ENCODE peak calls at places on chromosomes 3 and 15, in six cellular contexts. P is chondrocyte; L is GF-D8; N is spleen; Z is effector memory CD4-positive, alpha-beta T cell; S is lower leg skin. R is an unnamed sample.

GRCh38 chr3:16176391-16177030 is 2.0 kb downstream of the GALNT15 start:
- DNase-seq in L (no peak), P (no peak), N (no peak), Z (no peak), S (no peak), R (no peak)

GRCh38 chr3:162612991-162613390 is 1116.4 kb downstream of the OTOL1 start:
- DNase-seq in Z (no peak), L (no peak), P (no peak), S (no peak), N (no peak), R (no peak)

GRCh38 chr3:29605845-29606244 is 325.0 kb downstream of the RBMS3 start:
- DNase-seq in L (no peak), P (no peak), Z (no peak), N (no peak), S (no peak), R (no peak)

GRCh38 chr3:11661827-11662226 is 18.1 kb upstream of the VGLL4 start:
- DNase-seq in Z (no peak), N (no peak), S (no peak), P (no peak), L (peak), R (no peak)

GRCh38 chr15:53862371-53862770 is 102.9 kb upstream of the WDR72 start:
- DNase-seq in L (no peak), Z (no peak), N (no peak), P (no peak), S (no peak), R (no peak)

GRCh38 chr3:120200836-120201235 is 84.2 kb downstream of the GPR156 start:
- DNase-seq in S (no peak), Z (no peak), L (no peak), P (no peak), N (no peak), R (no peak)

GRCh38 chr3:8380904-8381704 is 120.5 kb upstream of the LMCD1 start:
- DNase-seq in Z (no peak), L (no peak), S (no peak), P (no peak), N (no peak), R (no peak)

GRCh38 chr15:55241895-55242294 is 45.2 kb upstream of the RSL24D1 start:
- DNase-seq in N (no peak), S (no peak), L (no peak), Z (no peak), P (no peak), R (no peak)

GRCh38 chr3:54954019-54954418 is 26.2 kb upstream of the LRTM1 start:
- DNase-seq in L (no peak), S (no peak), Z (no peak), P (no peak), N (no peak), R (no peak)

GRCh38 chr3:161366067-161366466 is 5.2 kb downstream of the SPTSSB start:
- DNase-seq in Z (no peak), N (no peak), S (no peak), L (no peak), P (no peak), R (no peak)

GRCh38 chr3:49785565-49786356 is 581 bp downstream of the IP6K1 start:
- DNase-seq in N (no peak), P (peak), Z (no peak), L (no peak), S (no peak), R (no peak)

GRCh38 chr3:40876019-40876418 is 323.3 kb upstream of the CTNNB1 start:
- DNase-seq in N (no peak), S (no peak), P (no peak), Z (no peak), L (no peak), R (no peak)

GRCh38 chr3:186152889-186153292 is 44.0 kb upstream of the ETV5 start:
- DNase-seq in P (no peak), L (no peak), Z (no peak), N (no peak), S (no peak), R (peak)

GRCh38 chr15:60392601-60392985 is 5.2 kb downstream of the ANXA2 start:
- DNase-seq in L (no peak), Z (no peak), P (no peak), S (no peak), N (no peak), R (no peak)

GRCh38 chr3:44932271-44932670 is 43.7 kb downstream of the ZDHHC3 start:
- DNase-seq in L (no peak), N (no peak), S (no peak), Z (no peak), P (no peak), R (no peak)

GRCh38 chr3:166810741-166811445 is 569.2 kb downstream of the ZBBX start:
- DNase-seq in S (no peak), Z (no peak), N (no peak), P (no peak), L (no peak), R (no peak)

GRCh38 chr15:66744610-66745279 is 42.7 kb downstream of the SMAD6 start:
- DNase-seq in S (no peak), Z (no peak), P (peak), L (no peak), N (no peak), R (no peak)

GRCh38 chr3:197030379-197031314 is 1.0 kb upstream of the MELTF start:
- DNase-seq in Z (no peak), S (no peak), P (no peak), N (no peak), L (no peak), R (no peak)

GRCh38 chr3:172285844-172286243 is 162.4 kb downstream of the GHSR start:
- DNase-seq in S (no peak), Z (no peak), N (no peak), L (no peak), P (no peak), R (no peak)

GRCh38 chr3:171108066-171108465 is 81.5 kb upstream of the SLC2A2 start:
- DNase-seq in L (no peak), N (no peak), S (no peak), P (no peak), Z (no peak), R (no peak)

GRCh38 chr3:53114412-53115074 is 15.7 kb downstream of the RFT1 start:
- DNase-seq in L (no peak), S (no peak), Z (no peak), N (no peak), P (no peak), R (no peak)

GRCh38 chr3:159948423-159949140 is 40.1 kb upstream of the IL12A start:
- DNase-seq in Z (no peak), N (no peak), P (no peak), L (no peak), S (no peak), R (no peak)

GRCh38 chr3:20482350-20482749 is 296.3 kb upstream of the SGO1 start:
- DNase-seq in L (no peak), P (peak), S (no peak), N (no peak), Z (no peak), R (no peak)

GRCh38 chr15:48645558-48646330 is at the start of gene FBN1:
- DNase-seq in P (peak), L (no peak), Z (no peak), S (peak), N (peak), R (no peak)

GRCh38 chr3:151328298-151329036 is 882 bp downstream of the P2RY13 start:
- DNase-seq in P (no peak), Z (no peak), L (no peak), N (no peak), S (no peak), R (no peak)

GRCh38 chr3:9890249-9891071 is at the start of gene JAGN1:
- DNase-seq in P (peak), Z (peak), L (peak), N (peak), S (peak), R (peak)

GRCh38 chr3:75294124-75294523 is 370.0 kb upstream of the FRG2C start:
- DNase-seq in P (no peak), Z (no peak), L (no peak), N (no peak), S (peak), R (no peak)

GRCh38 chr3:183275418-183275817 is 22.4 kb downstream of the B3GNT5 start:
- DNase-seq in N (no peak), P (no peak), L (peak), Z (no peak), S (no peak), R (no peak)

GRCh38 chr15:42084465-42085235 is 9.7 kb downstream of the PLA2G4D start:
- DNase-seq in Z (peak), S (no peak), N (peak), P (no peak), L (no peak), R (no peak)

GRCh38 chr3:94036909-94037507 is 8.6 kb upstream of the STX19 start:
- DNase-seq in N (no peak), P (no peak), S (no peak), L (no peak), Z (no peak), R (no peak)

GRCh38 chr3:15646924-15647511 is 45.5 kb downstream of the BTD start:
- DNase-seq in L (no peak), P (no peak), S (peak), Z (no peak), N (no peak), R (no peak)

GRCh38 chr3:26932752-26933151 is 310.2 kb downstream of the LRRC3B start:
- DNase-seq in S (no peak), P (no peak), N (no peak), L (no peak), Z (no peak), R (no peak)

GRCh38 chr15:36958611-36959010 is 141.7 kb downstream of the MEIS2 start:
- DNase-seq in N (no peak), S (no peak), P (no peak), L (no peak), Z (no peak), R (no peak)

GRCh38 chr3:125002834-125003368 is 52.9 kb downstream of the HEG1 start:
- DNase-seq in P (no peak), L (no peak), N (no peak), Z (no peak), S (no peak), R (no peak)

R was measured in SIG-M5.